ENCODE peak calls at places on chromosome 14, in six cellular contexts. Y is prostate gland, E is HepG2, O is spleen, X is endothelial cell of umbilical vein, B is stomach. P is an unnamed sample.

GRCh38 chr14:71119075-71119474 is 211.8 kb downstream of the PCNX1 start:
- DNase-seq in O (no peak), B (no peak), X (no peak), Y (no peak), E (no peak), P (no peak)

GRCh38 chr14:50026396-50026795 is 90.0 kb downstream of the VCPKMT start:
- DNase-seq in O (no peak), Y (no peak), B (no peak), X (no peak), E (no peak), P (no peak)

GRCh38 chr14:63178912-63179311 is 25.3 kb upstream of the RHOJ start:
- DNase-seq in E (no peak), O (no peak), Y (peak), B (no peak), X (peak), P (no peak)

GRCh38 chr14:52563120-52563519 is 10.5 kb downstream of the GPR137C start:
- DNase-seq in B (no peak), X (peak), E (no peak), O (no peak), Y (no peak), P (no peak)

GRCh38 chr14:65415613-65416012 is 3.1 kb downstream of the FUT8 start:
- DNase-seq in Y (no peak), O (no peak), B (no peak), X (no peak), E (no peak), P (no peak)

GRCh38 chr14:72094844-72095582 is 162.8 kb downstream of the RGS6 start:
- DNase-seq in B (no peak), E (no peak), X (no peak), O (no peak), Y (no peak), P (no peak)

GRCh38 chr14:37232907-37233481 is 35.3 kb downstream of the MIPOL1 start:
- DNase-seq in Y (no peak), E (peak), X (peak), B (no peak), O (no peak), P (no peak)

GRCh38 chr14:106875503-106875902 is 1349.1 kb downstream of the TMEM121 start:
- DNase-seq in X (no peak), O (peak), E (no peak), B (peak), Y (no peak), P (peak)

GRCh38 chr14:100190126-100190525 is 30.7 kb upstream of the DEGS2 start:
- DNase-seq in O (no peak), X (no peak), E (no peak), B (no peak), Y (no peak), P (no peak)

GRCh38 chr14:90381011-90381790 is 15.6 kb upstream of the CALM1 start:
- DNase-seq in E (peak), Y (peak), O (no peak), B (peak), X (no peak), P (peak)

GRCh38 chr14:90381999-90382451 is 14.8 kb upstream of the CALM1 start:
- DNase-seq in E (peak), X (no peak), B (peak), O (no peak), Y (peak), P (no peak)

GRCh38 chr14:90383126-90383730 is 13.6 kb upstream of the CALM1 start:
- DNase-seq in Y (peak), O (peak), X (peak), B (peak), E (peak), P (peak)

GRCh38 chr14:90383731-90384542 is 12.9 kb upstream of the CALM1 start:
- DNase-seq in O (peak), Y (peak), X (peak), B (peak), E (peak), P (peak)

GRCh38 chr14:90382491-90383125 is 14.2 kb upstream of the CALM1 start:
- DNase-seq in Y (peak), X (peak), E (peak), O (peak), B (peak), P (peak)
- TF ChIP-seq POLR2AphosphoS5 in Y (peak), X (no peak), E (no peak), O (no peak), B (no peak), P (peak)

GRCh38 chr14:73455294-73455693 is 3.1 kb downstream of the NUMB start:
- DNase-seq in X (peak), Y (no peak), O (no peak), E (no peak), B (no peak), P (no peak)

GRCh38 chr14:73457935-73458218 is 469 bp downstream of the NUMB start:
- DNase-seq in B (peak), Y (peak), O (no peak), X (no peak), E (no peak), P (peak)

GRCh38 chr14:73458219-73458976 is at the start of gene NUMB:
- DNase-seq in Y (peak), E (peak), O (peak), X (peak), B (peak), P (peak)

GRCh38 chr14:73457050-73457934 is 1.1 kb downstream of the NUMB start:
- DNase-seq in Y (peak), E (no peak), X (peak), O (peak), B (peak), P (peak)

DNA sequence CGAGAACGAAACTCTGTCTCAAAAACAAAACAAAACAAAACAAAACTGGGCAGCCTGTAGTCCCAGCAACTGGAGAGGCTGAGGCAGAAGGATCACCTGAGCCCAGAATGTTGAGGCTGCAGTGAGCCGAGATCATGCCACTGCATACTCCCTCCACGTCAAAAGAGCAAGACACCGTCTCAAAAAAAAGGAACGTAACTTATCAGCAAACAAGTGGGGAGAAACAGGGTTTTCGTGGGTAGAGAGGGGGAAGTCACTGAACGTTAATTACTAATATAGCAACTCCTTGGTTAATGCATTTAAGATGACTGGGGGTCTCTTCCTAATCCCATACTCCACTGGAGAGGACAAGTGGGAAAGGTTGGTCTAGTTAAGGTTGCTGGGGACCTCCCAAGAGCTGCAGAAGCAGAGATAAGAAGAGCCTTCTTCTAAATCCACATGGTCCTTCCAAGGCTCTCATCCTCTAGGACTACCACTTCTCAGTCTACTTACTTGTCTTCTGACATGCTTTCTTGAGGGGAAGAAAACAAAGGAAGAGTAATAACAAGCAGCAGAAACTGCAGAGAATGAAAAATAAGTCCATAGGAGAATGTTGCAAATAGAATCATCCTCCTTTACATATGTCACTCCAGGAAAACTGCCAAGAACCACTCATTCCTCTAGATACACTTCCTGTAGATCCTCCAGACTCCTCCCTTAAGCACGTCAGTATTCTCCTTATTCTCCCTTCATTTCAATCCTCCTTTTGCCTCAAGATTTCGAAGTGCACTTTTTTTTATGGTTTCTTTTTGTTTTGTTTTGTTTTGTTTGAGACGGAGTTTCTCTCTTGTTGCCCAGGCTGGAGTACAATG is 5.8 kb downstream of the NUMB start:
- DNase-seq in O (no peak), Y (no peak), B (no peak), X (peak), E (no peak), P (no peak)
- H3K27ac ChIP-seq in O (peak), Y (no peak), B (no peak), X (peak), E (no peak), P (no peak)

GRCh38 chr14:105840266-105841021 is 314.1 kb downstream of the TMEM121 start:
- DNase-seq in Y (no peak), B (no peak), E (no peak), O (peak), X (no peak), P (peak)
- TF ChIP-seq POLR2AphosphoS5 in Y (no peak), B (no peak), E (no peak), O (no peak), X (no peak), P (no peak)

GRCh38 chr14:82412545-82412944 is 878.9 kb upstream of the SEL1L start:
- DNase-seq in Y (no peak), E (no peak), O (no peak), B (no peak), X (no peak), P (no peak)

GRCh38 chr14:82419933-82420332 is 886.3 kb upstream of the SEL1L start:
- DNase-seq in Y (no peak), O (no peak), X (no peak), E (no peak), B (no peak), P (no peak)

GRCh38 chr14:82410064-82410463 is 876.4 kb upstream of the SEL1L start:
- DNase-seq in E (no peak), O (no peak), X (no peak), Y (no peak), B (no peak), P (no peak)

GRCh38 chr14:82411373-82411772 is 877.7 kb upstream of the SEL1L start:
- DNase-seq in O (no peak), E (no peak), X (no peak), B (no peak), Y (no peak), P (no peak)

GRCh38 chr14:82414853-82415539 is 881.3 kb upstream of the SEL1L start:
- DNase-seq in E (no peak), Y (no peak), O (no peak), X (no peak), B (no peak), P (no peak)
- H3K27ac ChIP-seq in E (no peak), Y (no peak), O (no peak), X (no peak), B (no peak), P (no peak)

DNA sequence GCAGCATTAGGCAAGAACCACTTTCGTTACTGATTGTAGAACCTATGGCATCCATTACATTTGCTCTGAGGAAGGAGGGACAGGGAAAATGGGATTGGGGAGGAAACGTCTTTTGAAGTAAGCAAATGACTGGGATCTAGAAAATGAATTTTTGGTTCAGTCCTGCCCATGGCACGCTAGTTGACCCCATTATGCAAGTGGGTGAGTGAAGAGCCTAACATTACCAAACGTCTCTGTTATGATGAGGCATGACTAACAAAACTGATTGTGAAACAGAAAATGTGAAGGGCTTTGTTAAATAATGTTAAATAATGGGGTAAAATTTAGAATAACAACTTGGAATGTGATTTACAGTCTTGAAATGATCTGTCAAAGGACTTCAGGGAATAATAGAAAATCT is 38.9 kb downstream of the CPSF2 start:
- DNase-seq in X (no peak), B (no peak), Y (no peak), O (no peak), E (no peak), P (peak)
- TF ChIP-seq POLR2AphosphoS5 in X (no peak), B (no peak), Y (no peak), O (no peak), E (no peak), P (peak)

GRCh38 chr14:93059260-93059659 is 56.5 kb downstream of the ITPK1 start:
- DNase-seq in B (no peak), Y (no peak), O (no peak), E (no peak), X (no peak), P (no peak)

GRCh38 chr14:93056166-93056839 is 59.4 kb downstream of the ITPK1 start:
- DNase-seq in X (no peak), Y (no peak), O (no peak), B (no peak), E (no peak), P (no peak)

GRCh38 chr14:93056840-93057585 is 58.7 kb downstream of the ITPK1 start:
- DNase-seq in Y (no peak), E (peak), B (no peak), X (no peak), O (no peak), P (no peak)

GRCh38 chr14:93055651-93056115 is 60.0 kb downstream of the ITPK1 start:
- DNase-seq in Y (no peak), X (no peak), O (no peak), B (peak), E (no peak), P (peak)

DNA sequence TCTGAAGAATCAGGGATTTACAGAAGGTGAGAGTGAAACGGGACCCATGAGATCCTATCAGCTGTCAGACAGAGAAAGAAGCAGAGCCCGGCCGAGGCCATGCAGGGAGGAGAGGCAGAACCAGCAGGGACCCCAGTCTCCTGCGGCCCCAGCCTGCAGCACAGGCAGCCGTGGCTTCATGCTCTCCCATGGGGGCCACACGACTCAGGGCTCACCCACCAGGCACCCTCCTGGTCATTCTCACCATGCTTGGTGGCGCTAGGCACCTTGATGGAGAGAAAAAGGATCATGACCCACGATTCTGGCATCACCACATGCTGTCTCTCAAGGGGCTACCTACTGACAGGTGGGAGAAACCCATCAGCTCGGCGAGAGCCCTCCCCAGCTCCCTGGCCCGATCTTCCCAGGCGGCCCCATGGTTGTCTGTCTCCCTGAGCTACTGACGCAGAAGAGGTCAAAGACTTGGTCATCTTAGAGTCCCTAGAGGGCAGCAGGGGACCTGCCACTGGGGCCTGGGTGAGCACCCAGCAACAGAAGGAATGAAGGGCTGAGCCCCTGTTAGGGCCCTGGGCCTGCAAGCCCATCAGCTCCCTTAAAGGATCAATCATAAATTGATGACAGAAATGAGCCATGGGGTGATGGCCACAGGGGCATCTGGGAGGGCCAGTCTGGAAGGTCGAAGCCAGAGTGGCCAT is 58.0 kb downstream of the ITPK1 start:
- DNase-seq in Y (no peak), B (no peak), X (no peak), E (no peak), O (no peak), P (peak)
- H3K27ac ChIP-seq in Y (no peak), B (peak), X (no peak), E (peak), O (peak), P (no peak)

DNA sequence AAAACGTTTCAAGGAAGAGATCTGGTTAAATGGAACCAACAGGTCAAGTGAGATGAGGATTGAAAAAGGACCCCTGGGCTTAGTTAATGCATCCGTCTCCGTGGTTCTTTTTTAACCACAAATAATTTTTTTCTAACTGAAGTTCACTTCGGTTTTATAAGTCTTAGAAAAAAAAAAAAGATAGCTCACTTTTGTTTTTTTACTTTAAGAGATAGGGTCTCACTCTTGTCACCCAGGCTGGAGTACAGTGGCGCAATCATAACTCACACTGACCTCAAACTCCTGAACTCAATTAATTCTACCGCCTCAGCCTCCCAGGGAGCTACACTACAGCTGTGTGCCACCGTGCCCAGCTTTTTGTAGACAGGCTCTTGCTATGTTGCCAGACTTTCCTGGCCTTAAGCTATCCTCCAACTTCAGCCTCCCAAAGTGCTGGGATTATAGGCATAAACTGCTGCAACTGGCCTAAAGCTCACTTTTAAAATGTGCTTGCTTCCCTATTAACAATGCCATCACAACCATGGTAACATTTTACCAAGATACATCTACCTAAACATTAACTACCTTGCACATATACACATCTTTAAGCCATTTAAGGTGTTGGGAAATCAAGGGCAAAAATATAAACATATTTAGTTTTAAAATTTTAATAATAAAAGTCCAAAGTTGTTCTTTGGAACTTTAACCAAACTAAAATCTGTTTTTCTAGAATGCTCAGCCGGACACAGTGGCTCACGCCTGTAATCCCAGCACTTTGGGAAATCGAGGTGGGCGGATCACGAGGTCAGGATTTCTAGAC is 11.6 kb downstream of the HNRNPC start:
- DNase-seq in Y (no peak), E (no peak), B (no peak), X (no peak), O (no peak), P (peak)
- TF ChIP-seq POLR2AphosphoS5 in Y (no peak), E (peak), B (no peak), X (no peak), O (peak), P (no peak)

GRCh38 chr14:102774391-102775153 is 2.7 kb upstream of the TRAF3 start:
- DNase-seq in X (peak), B (peak), Y (peak), E (peak), O (peak), P (peak)
- H3K27ac ChIP-seq in X (no peak), B (peak), Y (no peak), E (peak), O (peak), P (no peak)

P was measured in upper lobe of left lung.